ENCODE peak calls at places on chromosomes 7 and 10, in nine cellular contexts. One of them, this sample, is unnamed.

GRCh38 chr7:122902751-122903495 is 16.7 kb upstream of the CADPS2 start:
- DNase-seq in Caco-2: peak; percentile 10
- DNase-seq in stomach: no peak
- DNase-seq in suprapubic skin: no peak
- DNase-seq in right lobe of liver: no peak
- DNase-seq in mucosa of descending colon: no peak
- DNase-seq in adrenal gland: no peak
- DNase-seq in endothelial cell of umbilical vein: no peak
- DNase-seq in spleen: no peak
- DNase-seq in this sample: no peak

GRCh38 chr10:4183761-4184261 is 398.8 kb upstream of the KLF6 start:
- DNase-seq in Caco-2: no peak
- DNase-seq in stomach: no peak
- DNase-seq in suprapubic skin: no peak
- DNase-seq in right lobe of liver: no peak
- DNase-seq in mucosa of descending colon: no peak
- DNase-seq in adrenal gland: no peak
- DNase-seq in endothelial cell of umbilical vein: peak; percentile 16
- DNase-seq in spleen: no peak
- DNase-seq in this sample: no peak

GRCh38 chr7:141097430-141097829 is 23.6 kb downstream of the TMEM178B start:
- DNase-seq in Caco-2: peak; percentile 39
- DNase-seq in stomach: no peak
- DNase-seq in suprapubic skin: no peak
- DNase-seq in right lobe of liver: no peak
- DNase-seq in mucosa of descending colon: no peak
- DNase-seq in adrenal gland: no peak
- DNase-seq in endothelial cell of umbilical vein: no peak
- DNase-seq in spleen: no peak
- DNase-seq in this sample: no peak

GRCh38 chr7:91875851-91876250 is 4.7 kb downstream of the MTERF1 start:
- DNase-seq in Caco-2: no peak
- DNase-seq in stomach: no peak
- DNase-seq in suprapubic skin: no peak
- DNase-seq in right lobe of liver: no peak
- DNase-seq in mucosa of descending colon: no peak
- DNase-seq in adrenal gland: no peak
- DNase-seq in endothelial cell of umbilical vein: no peak
- DNase-seq in spleen: no peak
- DNase-seq in this sample: no peak

GRCh38 chr10:61110188-61110844 is 166.3 kb upstream of the RHOBTB1 start:
- DNase-seq in Caco-2: no peak
- DNase-seq in stomach: no peak
- DNase-seq in suprapubic skin: no peak
- DNase-seq in right lobe of liver: no peak
- DNase-seq in mucosa of descending colon: no peak
- DNase-seq in adrenal gland: no peak
- DNase-seq in endothelial cell of umbilical vein: no peak
- DNase-seq in spleen: no peak
- DNase-seq in this sample: no peak

GRCh38 chr7:3028767-3029111 is 14.9 kb downstream of the CARD11 start:
- DNase-seq in Caco-2: no peak
- DNase-seq in stomach: no peak
- DNase-seq in suprapubic skin: no peak
- DNase-seq in right lobe of liver: no peak
- DNase-seq in mucosa of descending colon: no peak
- DNase-seq in adrenal gland: peak; percentile 57
- DNase-seq in endothelial cell of umbilical vein: no peak
- DNase-seq in spleen: no peak
- DNase-seq in this sample: no peak

GRCh38 chr10:52672880-52673279 is 99.7 kb downstream of the MBL2 start:
- DNase-seq in Caco-2: no peak
- DNase-seq in stomach: no peak
- DNase-seq in suprapubic skin: no peak
- DNase-seq in right lobe of liver: no peak
- DNase-seq in mucosa of descending colon: no peak
- DNase-seq in adrenal gland: no peak
- DNase-seq in endothelial cell of umbilical vein: no peak
- DNase-seq in spleen: no peak
- DNase-seq in this sample: no peak

GRCh38 chr7:153193144-153193595 is 433.6 kb downstream of the ACTR3B start:
- DNase-seq in Caco-2: peak; percentile 40
- DNase-seq in stomach: no peak
- DNase-seq in suprapubic skin: no peak
- DNase-seq in right lobe of liver: peak; percentile 34
- DNase-seq in mucosa of descending colon: no peak
- DNase-seq in adrenal gland: peak; percentile 56
- DNase-seq in endothelial cell of umbilical vein: no peak
- DNase-seq in spleen: no peak
- DNase-seq in this sample: no peak

GRCh38 chr7:3504384-3504783 is 203.3 kb downstream of the SDK1 start:
- DNase-seq in Caco-2: no peak
- DNase-seq in stomach: no peak
- DNase-seq in suprapubic skin: no peak
- DNase-seq in right lobe of liver: no peak
- DNase-seq in mucosa of descending colon: no peak
- DNase-seq in adrenal gland: no peak
- DNase-seq in endothelial cell of umbilical vein: no peak
- DNase-seq in spleen: no peak
- DNase-seq in this sample: no peak

GRCh38 chr10:103847909-103848468 is 7.4 kb downstream of the SH3PXD2A start:
- DNase-seq in Caco-2: peak; percentile 43
- DNase-seq in stomach: no peak
- DNase-seq in suprapubic skin: no peak
- DNase-seq in right lobe of liver: no peak
- DNase-seq in mucosa of descending colon: no peak
- DNase-seq in adrenal gland: no peak
- DNase-seq in endothelial cell of umbilical vein: no peak
- DNase-seq in spleen: no peak
- DNase-seq in this sample: no peak

GRCh38 chr7:136012238-136012637 is 35.1 kb upstream of the MTPN start:
- DNase-seq in Caco-2: no peak
- DNase-seq in stomach: no peak
- DNase-seq in suprapubic skin: no peak
- DNase-seq in right lobe of liver: no peak
- DNase-seq in mucosa of descending colon: no peak
- DNase-seq in adrenal gland: no peak
- DNase-seq in endothelial cell of umbilical vein: no peak
- DNase-seq in spleen: no peak
- DNase-seq in this sample: no peak

GRCh38 chr10:35213699-35214098 is 87.1 kb downstream of the CREM start:
- DNase-seq in Caco-2: no peak
- DNase-seq in stomach: no peak
- DNase-seq in suprapubic skin: no peak
- DNase-seq in right lobe of liver: no peak
- DNase-seq in mucosa of descending colon: no peak
- DNase-seq in adrenal gland: no peak
- DNase-seq in endothelial cell of umbilical vein: no peak
- DNase-seq in spleen: no peak
- DNase-seq in this sample: no peak

GRCh38 chr7:142383826-142384507 is 126.1 kb upstream of the PRSS58 start:
- DNase-seq in Caco-2: no peak
- DNase-seq in stomach: no peak
- DNase-seq in suprapubic skin: no peak
- DNase-seq in right lobe of liver: no peak
- DNase-seq in mucosa of descending colon: no peak
- DNase-seq in adrenal gland: no peak
- DNase-seq in endothelial cell of umbilical vein: no peak
- DNase-seq in spleen: no peak
- DNase-seq in this sample: no peak

GRCh38 chr10:6388261-6388893 is 185.6 kb downstream of the PFKFB3 start:
- DNase-seq in Caco-2: no peak
- DNase-seq in stomach: no peak
- DNase-seq in suprapubic skin: no peak
- DNase-seq in right lobe of liver: no peak
- DNase-seq in mucosa of descending colon: no peak
- DNase-seq in adrenal gland: no peak
- DNase-seq in endothelial cell of umbilical vein: no peak
- DNase-seq in spleen: no peak
- DNase-seq in this sample: no peak

GRCh38 chr10:118259288-118259906 is 82.7 kb downstream of the FAM204A start:
- DNase-seq in Caco-2: peak; percentile 67
- DNase-seq in stomach: peak; percentile 31
- DNase-seq in suprapubic skin: no peak
- DNase-seq in right lobe of liver: no peak
- DNase-seq in mucosa of descending colon: no peak
- DNase-seq in adrenal gland: no peak
- DNase-seq in endothelial cell of umbilical vein: no peak
- DNase-seq in spleen: no peak
- DNase-seq in this sample: no peak

GRCh38 chr7:22549667-22550513 is 49.9 kb upstream of the STEAP1B start:
- DNase-seq in Caco-2: no peak
- DNase-seq in stomach: no peak
- DNase-seq in suprapubic skin: no peak
- DNase-seq in right lobe of liver: no peak
- DNase-seq in mucosa of descending colon: no peak
- DNase-seq in adrenal gland: no peak
- DNase-seq in endothelial cell of umbilical vein: peak; percentile 13
- DNase-seq in spleen: peak; percentile 88
- DNase-seq in this sample: no peak

GRCh38 chr10:75596930-75597629 is 165.7 kb downstream of the LRMDA start:
- DNase-seq in Caco-2: no peak
- DNase-seq in stomach: no peak
- DNase-seq in suprapubic skin: no peak
- DNase-seq in right lobe of liver: no peak
- DNase-seq in mucosa of descending colon: no peak
- DNase-seq in adrenal gland: no peak
- DNase-seq in endothelial cell of umbilical vein: no peak
- DNase-seq in spleen: no peak
- DNase-seq in this sample: no peak

GRCh38 chr7:99525713-99526440 is 21.4 kb downstream of the ZKSCAN5 start:
- DNase-seq in Caco-2: peak; percentile 47
- DNase-seq in stomach: no peak
- DNase-seq in suprapubic skin: no peak
- DNase-seq in right lobe of liver: no peak
- DNase-seq in mucosa of descending colon: no peak
- DNase-seq in adrenal gland: no peak
- DNase-seq in endothelial cell of umbilical vein: no peak
- DNase-seq in spleen: no peak
- DNase-seq in this sample: no peak

GRCh38 chr7:156693627-156694026 is 53.1 kb downstream of the RNF32 start:
- DNase-seq in Caco-2: no peak
- DNase-seq in stomach: no peak
- DNase-seq in suprapubic skin: no peak
- DNase-seq in right lobe of liver: no peak
- DNase-seq in mucosa of descending colon: no peak
- DNase-seq in adrenal gland: no peak
- DNase-seq in endothelial cell of umbilical vein: no peak
- DNase-seq in spleen: no peak
- DNase-seq in this sample: no peak
- H3K9me3 ChIP-seq in Caco-2: peaks cover 29% of the 10 kb centered on the region
- H3K9me3 ChIP-seq in stomach: peaks cover 7% of the 10 kb centered on the region
- H3K9me3 ChIP-seq in suprapubic skin: peaks cover 16% of the 10 kb centered on the region
- H3K9me3 ChIP-seq in right lobe of liver: no peaks in the 10 kb centered on the region
- H3K9me3 ChIP-seq in mucosa of descending colon: peaks cover 19% of the 10 kb centered on the region
- H3K9me3 ChIP-seq in adrenal gland: no peaks in the 10 kb centered on the region
- H3K9me3 ChIP-seq in endothelial cell of umbilical vein: no peaks in the 10 kb centered on the region
- H3K9me3 ChIP-seq in spleen: peaks cover 29% of the 10 kb centered on the region
- H3K9me3 ChIP-seq in this sample: no peaks in the 10 kb centered on the region

GRCh38 chr7:155896531-155897263 is 84.4 kb upstream of the SHH start:
- DNase-seq in Caco-2: no peak
- DNase-seq in stomach: no peak
- DNase-seq in suprapubic skin: peak; percentile 4
- DNase-seq in right lobe of liver: no peak
- DNase-seq in mucosa of descending colon: no peak
- DNase-seq in adrenal gland: no peak
- DNase-seq in endothelial cell of umbilical vein: no peak
- DNase-seq in spleen: peak; percentile 9
- DNase-seq in this sample: no peak
- H3K9me3 ChIP-seq in Caco-2: no peaks in the 10 kb centered on the region
- H3K9me3 ChIP-seq in stomach: peaks cover 16% of the 10 kb centered on the region
- H3K9me3 ChIP-seq in suprapubic skin: peaks cover 4% of the 10 kb centered on the region
- H3K9me3 ChIP-seq in right lobe of liver: no peaks in the 10 kb centered on the region
- H3K9me3 ChIP-seq in mucosa of descending colon: no peaks in the 10 kb centered on the region
- H3K9me3 ChIP-seq in adrenal gland: no peaks in the 10 kb centered on the region
- H3K9me3 ChIP-seq in endothelial cell of umbilical vein: no peaks in the 10 kb centered on the region
- H3K9me3 ChIP-seq in spleen: peaks cover 12% of the 10 kb centered on the region
- H3K9me3 ChIP-seq in this sample: no peaks in the 10 kb centered on the region

DNA sequence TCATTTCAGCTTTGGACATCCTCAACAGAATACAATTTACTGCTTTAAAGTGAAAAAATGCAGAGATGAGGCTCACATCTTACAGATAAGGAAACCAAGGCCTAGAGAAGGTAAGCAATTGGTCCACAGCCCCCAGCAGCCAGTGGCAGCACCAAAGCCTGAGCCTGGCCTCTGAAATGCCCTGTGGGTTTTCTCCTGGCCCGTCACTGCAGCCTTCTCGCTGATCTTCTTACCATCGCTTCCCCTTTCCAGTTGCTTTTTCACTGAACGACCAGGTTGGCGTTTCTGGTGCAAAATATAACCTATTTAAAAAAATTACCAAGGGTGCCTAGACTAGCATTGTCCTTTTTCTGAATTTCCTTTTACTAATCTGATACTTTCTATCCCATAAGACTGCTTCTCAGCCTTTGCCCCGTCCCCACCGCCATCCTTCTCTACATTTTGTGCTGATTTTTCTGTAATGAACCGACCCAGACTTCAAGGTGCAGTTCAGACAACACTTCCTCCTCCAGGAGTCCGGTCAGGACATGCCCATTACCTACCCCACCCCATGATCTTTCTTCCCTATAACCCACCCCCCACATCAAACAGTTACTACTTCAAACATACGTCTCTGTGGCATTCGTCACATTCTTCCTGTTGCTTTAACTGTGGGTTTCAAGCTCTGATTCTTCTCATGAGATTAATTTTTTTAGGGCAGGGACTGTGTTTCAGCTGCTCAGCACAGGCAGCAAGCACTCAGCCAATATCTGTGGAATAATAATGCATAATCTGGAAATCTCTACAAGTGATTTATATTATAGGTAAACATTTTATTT is 289.4 kb downstream of the DNAJB6 start:
- DNase-seq in Caco-2: no peak
- DNase-seq in stomach: no peak
- DNase-seq in suprapubic skin: no peak
- DNase-seq in right lobe of liver: no peak
- DNase-seq in mucosa of descending colon: no peak
- DNase-seq in adrenal gland: no peak
- DNase-seq in endothelial cell of umbilical vein: no peak
- DNase-seq in spleen: no peak
- DNase-seq in this sample: no peak
- H3K9me3 ChIP-seq in Caco-2: no peaks in the 10 kb centered on the region
- H3K9me3 ChIP-seq in stomach: no peaks in the 10 kb centered on the region
- H3K9me3 ChIP-seq in suprapubic skin: no peaks in the 10 kb centered on the region
- H3K9me3 ChIP-seq in right lobe of liver: no peaks in the 10 kb centered on the region
- H3K9me3 ChIP-seq in mucosa of descending colon: no peaks in the 10 kb centered on the region
- H3K9me3 ChIP-seq in adrenal gland: no peaks in the 10 kb centered on the region
- H3K9me3 ChIP-seq in endothelial cell of umbilical vein: no peaks in the 10 kb centered on the region
- H3K9me3 ChIP-seq in spleen: no peaks in the 10 kb centered on the region
- H3K9me3 ChIP-seq in this sample: no peaks in the 10 kb centered on the region

DNA sequence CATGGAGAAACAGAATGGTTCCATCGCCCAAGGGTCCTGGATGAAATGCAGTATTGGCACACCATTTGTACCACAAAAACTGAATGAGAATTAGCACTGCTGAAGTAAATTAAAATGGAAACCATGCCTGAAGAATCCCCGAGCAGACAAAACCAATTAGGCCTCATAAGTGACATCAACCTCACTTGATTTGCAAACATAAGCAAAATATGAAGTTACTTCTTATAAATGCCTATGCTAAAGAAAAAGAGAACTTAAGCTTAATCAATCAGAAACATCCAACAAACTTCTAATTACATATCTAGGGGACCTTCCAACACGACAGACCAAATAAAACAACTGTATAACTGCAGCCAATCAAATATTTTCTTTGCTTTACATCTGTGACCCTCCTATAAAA is 4.4 kb downstream of the FAM3C start:
- DNase-seq in Caco-2: no peak
- DNase-seq in stomach: no peak
- DNase-seq in suprapubic skin: no peak
- DNase-seq in right lobe of liver: no peak
- DNase-seq in mucosa of descending colon: no peak
- DNase-seq in adrenal gland: no peak
- DNase-seq in endothelial cell of umbilical vein: no peak
- DNase-seq in spleen: no peak
- DNase-seq in this sample: no peak
- H3K9me3 ChIP-seq in Caco-2: no peaks in the 10 kb centered on the region
- H3K9me3 ChIP-seq in stomach: no peaks in the 10 kb centered on the region
- H3K9me3 ChIP-seq in suprapubic skin: no peaks in the 10 kb centered on the region
- H3K9me3 ChIP-seq in right lobe of liver: no peaks in the 10 kb centered on the region
- H3K9me3 ChIP-seq in mucosa of descending colon: no peaks in the 10 kb centered on the region
- H3K9me3 ChIP-seq in adrenal gland: no peaks in the 10 kb centered on the region
- H3K9me3 ChIP-seq in endothelial cell of umbilical vein: no peaks in the 10 kb centered on the region
- H3K9me3 ChIP-seq in spleen: no peaks in the 10 kb centered on the region
- H3K9me3 ChIP-seq in this sample: no peaks in the 10 kb centered on the region

This sample was measured in T-helper 17 cell.